ENCODE peak calls at places on chromosomes 12 and 14, in seven cellular contexts. One of them, this sample, is unnamed.

GRCh38 chr14:34699873-34700621 is 14.3 kb downstream of the CFL2 start:
- DNase-seq in neural progenitor cell: no peak
- DNase-seq in heart right ventricle: no peak
- DNase-seq in fibroblast of lung: peak; percentile 92
- DNase-seq in psoas muscle: no peak
- DNase-seq in left ventricle myocardium inferior: no peak
- DNase-seq in heart left ventricle: no peak
- DNase-seq in this sample: no peak

GRCh38 chr12:95070378-95070777 is 3.0 kb downstream of the NR2C1 start:
- DNase-seq in heart right ventricle: no peak
- DNase-seq in left ventricle myocardium inferior: no peak
- DNase-seq in neural progenitor cell: no peak
- DNase-seq in heart left ventricle: no peak
- DNase-seq in fibroblast of lung: no peak
- DNase-seq in psoas muscle: no peak
- DNase-seq in this sample: no peak

GRCh38 chr14:58765375-58765774 is 127.6 kb downstream of the DACT1 start:
- DNase-seq in heart right ventricle: peak; percentile 74
- DNase-seq in neural progenitor cell: no peak
- DNase-seq in fibroblast of lung: no peak
- DNase-seq in left ventricle myocardium inferior: peak; percentile 38
- DNase-seq in heart left ventricle: peak; percentile 68
- DNase-seq in psoas muscle: no peak
- DNase-seq in this sample: no peak

GRCh38 chr12:57756406-57757341 is 1.8 kb downstream of the MARCHF9 start:
- DNase-seq in fibroblast of lung: no peak
- DNase-seq in heart right ventricle: no peak
- DNase-seq in left ventricle myocardium inferior: peak; percentile 37
- DNase-seq in heart left ventricle: no peak
- DNase-seq in neural progenitor cell: peak; percentile 86
- DNase-seq in psoas muscle: peak; percentile 65
- DNase-seq in this sample: no peak

GRCh38 chr12:9742665-9743064 is 9.8 kb upstream of the CLECL1 start:
- DNase-seq in neural progenitor cell: no peak
- DNase-seq in fibroblast of lung: no peak
- DNase-seq in psoas muscle: no peak
- DNase-seq in left ventricle myocardium inferior: no peak
- DNase-seq in heart right ventricle: no peak
- DNase-seq in heart left ventricle: no peak
- DNase-seq in this sample: no peak

GRCh38 chr14:55556929-55557623 is 22.9 kb upstream of the KTN1 start:
- DNase-seq in left ventricle myocardium inferior: peak; percentile 84
- DNase-seq in fibroblast of lung: peak; percentile 96
- DNase-seq in psoas muscle: peak; percentile 93
- DNase-seq in neural progenitor cell: peak; percentile 31
- DNase-seq in heart right ventricle: peak; percentile 83
- DNase-seq in heart left ventricle: peak; percentile 89
- DNase-seq in this sample: peak; percentile 72

GRCh38 chr14:73238262-73238852 is 1.1 kb downstream of the PAPLN start:
- DNase-seq in left ventricle myocardium inferior: no peak
- DNase-seq in psoas muscle: no peak
- DNase-seq in heart left ventricle: no peak
- DNase-seq in fibroblast of lung: peak; percentile 88
- DNase-seq in neural progenitor cell: peak; percentile 31
- DNase-seq in heart right ventricle: no peak
- DNase-seq in this sample: no peak

GRCh38 chr12:4047441-4047840 is 174.2 kb upstream of the PARP11 start:
- DNase-seq in neural progenitor cell: no peak
- DNase-seq in heart left ventricle: no peak
- DNase-seq in fibroblast of lung: no peak
- DNase-seq in heart right ventricle: no peak
- DNase-seq in left ventricle myocardium inferior: no peak
- DNase-seq in psoas muscle: no peak
- DNase-seq in this sample: no peak

GRCh38 chr12:19462441-19462840 is 23.1 kb downstream of the AEBP2 start:
- DNase-seq in heart right ventricle: no peak
- DNase-seq in fibroblast of lung: no peak
- DNase-seq in left ventricle myocardium inferior: no peak
- DNase-seq in neural progenitor cell: no peak
- DNase-seq in psoas muscle: no peak
- DNase-seq in heart left ventricle: no peak
- DNase-seq in this sample: no peak

GRCh38 chr12:23757541-23757962 is 191.9 kb downstream of the SOX5 start:
- DNase-seq in neural progenitor cell: peak; percentile 90
- DNase-seq in heart right ventricle: no peak
- DNase-seq in heart left ventricle: no peak
- DNase-seq in psoas muscle: no peak
- DNase-seq in left ventricle myocardium inferior: no peak
- DNase-seq in fibroblast of lung: peak; percentile 7
- DNase-seq in this sample: no peak

GRCh38 chr12:64181504-64182291 is 40.4 kb downstream of the KICS2 start:
- DNase-seq in left ventricle myocardium inferior: peak; percentile 29
- DNase-seq in psoas muscle: no peak
- DNase-seq in heart right ventricle: peak; percentile 58
- DNase-seq in neural progenitor cell: peak; percentile 49
- DNase-seq in fibroblast of lung: peak; percentile 99
- DNase-seq in heart left ventricle: peak; percentile 45
- DNase-seq in this sample: peak; percentile 64

GRCh38 chr12:94080684-94081009 is 67.7 kb upstream of the PLXNC1 start:
- DNase-seq in heart left ventricle: no peak
- DNase-seq in fibroblast of lung: no peak
- DNase-seq in left ventricle myocardium inferior: no peak
- DNase-seq in psoas muscle: no peak
- DNase-seq in heart right ventricle: no peak
- DNase-seq in neural progenitor cell: no peak
- DNase-seq in this sample: no peak

GRCh38 chr14:26381405-26381804 is 216.4 kb downstream of the NOVA1 start:
- DNase-seq in neural progenitor cell: no peak
- DNase-seq in heart right ventricle: no peak
- DNase-seq in fibroblast of lung: no peak
- DNase-seq in psoas muscle: no peak
- DNase-seq in heart left ventricle: no peak
- DNase-seq in left ventricle myocardium inferior: no peak
- DNase-seq in this sample: no peak

GRCh38 chr12:111558107-111558376 is 41.1 kb downstream of the ATXN2 start:
- DNase-seq in heart left ventricle: no peak
- DNase-seq in psoas muscle: no peak
- DNase-seq in neural progenitor cell: no peak
- DNase-seq in left ventricle myocardium inferior: no peak
- DNase-seq in heart right ventricle: no peak
- DNase-seq in fibroblast of lung: peak; percentile 53
- DNase-seq in this sample: no peak

GRCh38 chr14:34713681-34714319 is 593 bp downstream of the CFL2 start:
- DNase-seq in heart right ventricle: peak; percentile 49
- DNase-seq in left ventricle myocardium inferior: peak; percentile 22
- DNase-seq in psoas muscle: peak; percentile 71
- DNase-seq in neural progenitor cell: peak; percentile 26
- DNase-seq in fibroblast of lung: peak; percentile 87
- DNase-seq in heart left ventricle: no peak
- DNase-seq in this sample: peak; percentile 32

GRCh38 chr12:100578923-100579322 is 5.4 kb downstream of the GAS2L3 start:
- DNase-seq in left ventricle myocardium inferior: no peak
- DNase-seq in fibroblast of lung: no peak
- DNase-seq in neural progenitor cell: no peak
- DNase-seq in psoas muscle: no peak
- DNase-seq in heart right ventricle: no peak
- DNase-seq in heart left ventricle: no peak
- DNase-seq in this sample: no peak

GRCh38 chr12:75341873-75342272 is 7.4 kb downstream of the GLIPR1L1 start:
- DNase-seq in heart left ventricle: no peak
- DNase-seq in neural progenitor cell: no peak
- DNase-seq in heart right ventricle: no peak
- DNase-seq in fibroblast of lung: peak; percentile 41
- DNase-seq in left ventricle myocardium inferior: no peak
- DNase-seq in psoas muscle: peak; percentile 33
- DNase-seq in this sample: no peak

GRCh38 chr12:25491396-25491948 is 61.6 kb downstream of the LMNTD1 start:
- DNase-seq in fibroblast of lung: no peak
- DNase-seq in neural progenitor cell: peak; percentile 85
- DNase-seq in heart left ventricle: no peak
- DNase-seq in heart right ventricle: no peak
- DNase-seq in psoas muscle: no peak
- DNase-seq in left ventricle myocardium inferior: no peak
- DNase-seq in this sample: no peak

GRCh38 chr12:25497021-25497420 is 56.1 kb downstream of the LMNTD1 start:
- DNase-seq in heart right ventricle: peak; percentile 4
- DNase-seq in fibroblast of lung: peak; percentile 60
- DNase-seq in left ventricle myocardium inferior: no peak
- DNase-seq in heart left ventricle: no peak
- DNase-seq in psoas muscle: no peak
- DNase-seq in neural progenitor cell: no peak
- DNase-seq in this sample: peak; percentile 46

GRCh38 chr12:25496098-25496587 is 56.9 kb downstream of the LMNTD1 start:
- DNase-seq in fibroblast of lung: peak; percentile 68
- DNase-seq in heart right ventricle: no peak
- DNase-seq in left ventricle myocardium inferior: no peak
- DNase-seq in psoas muscle: no peak
- DNase-seq in neural progenitor cell: no peak
- DNase-seq in heart left ventricle: no peak
- DNase-seq in this sample: no peak

GRCh38 chr12:25493682-25494081 is 59.4 kb downstream of the LMNTD1 start:
- DNase-seq in heart right ventricle: no peak
- DNase-seq in neural progenitor cell: no peak
- DNase-seq in fibroblast of lung: no peak
- DNase-seq in left ventricle myocardium inferior: no peak
- DNase-seq in psoas muscle: no peak
- DNase-seq in heart left ventricle: no peak
- DNase-seq in this sample: no peak

GRCh38 chr12:25495336-25496097 is 57.6 kb downstream of the LMNTD1 start:
- DNase-seq in heart right ventricle: no peak
- DNase-seq in heart left ventricle: no peak
- DNase-seq in neural progenitor cell: no peak
- DNase-seq in psoas muscle: no peak
- DNase-seq in left ventricle myocardium inferior: no peak
- DNase-seq in fibroblast of lung: peak; percentile 94
- DNase-seq in this sample: no peak
- H3K9me3 ChIP-seq in heart right ventricle: no peaks in the 10 kb centered on the region
- H3K9me3 ChIP-seq in heart left ventricle: peaks cover 18% of the 10 kb centered on the region
- H3K9me3 ChIP-seq in neural progenitor cell: peaks cover 5% of the 10 kb centered on the region
- H3K9me3 ChIP-seq in psoas muscle: peaks cover 6% of the 10 kb centered on the region
- H3K9me3 ChIP-seq in left ventricle myocardium inferior: peaks cover 12% of the 10 kb centered on the region
- H3K9me3 ChIP-seq in fibroblast of lung: no peaks in the 10 kb centered on the region
- H3K9me3 ChIP-seq in this sample: no peaks in the 10 kb centered on the region

DNA sequence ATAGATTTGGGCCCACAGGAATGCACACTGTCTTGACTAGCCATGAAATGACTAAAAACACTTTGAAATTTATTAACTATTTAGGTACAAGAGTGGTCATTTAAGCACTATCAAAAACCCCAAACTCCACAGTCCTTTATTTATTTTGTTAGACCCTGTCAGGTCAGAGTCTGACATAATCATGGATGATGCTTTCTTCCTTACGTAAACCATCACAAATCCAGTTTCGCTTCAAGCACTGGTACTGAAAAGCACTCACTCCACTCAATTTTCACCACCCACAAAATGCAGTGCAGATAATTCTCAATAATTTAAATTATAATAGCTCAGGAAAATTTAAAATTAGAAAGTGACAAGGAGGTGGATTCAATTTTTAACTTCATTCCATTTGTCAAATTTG is 25.8 kb downstream of the PPP2R5E start:
- DNase-seq in fibroblast of lung: no peak
- DNase-seq in psoas muscle: no peak
- DNase-seq in heart right ventricle: no peak
- DNase-seq in left ventricle myocardium inferior: no peak
- DNase-seq in heart left ventricle: no peak
- DNase-seq in neural progenitor cell: no peak
- DNase-seq in this sample: no peak
- H3K4me1 ChIP-seq in fibroblast of lung: peaks cover 3% of the 10 kb centered on the region
- H3K4me1 ChIP-seq in psoas muscle: peaks cover 22% of the 10 kb centered on the region
- H3K4me1 ChIP-seq in heart right ventricle: peaks cover 33% of the 10 kb centered on the region
- H3K4me1 ChIP-seq in left ventricle myocardium inferior: peaks cover 29% of the 10 kb centered on the region
- H3K4me1 ChIP-seq in heart left ventricle: peaks cover 17% of the 10 kb centered on the region
- H3K4me1 ChIP-seq in neural progenitor cell: peaks cover 3% of the 10 kb centered on the region
- H3K4me1 ChIP-seq in this sample: peaks cover 18% of the 10 kb centered on the region

DNA sequence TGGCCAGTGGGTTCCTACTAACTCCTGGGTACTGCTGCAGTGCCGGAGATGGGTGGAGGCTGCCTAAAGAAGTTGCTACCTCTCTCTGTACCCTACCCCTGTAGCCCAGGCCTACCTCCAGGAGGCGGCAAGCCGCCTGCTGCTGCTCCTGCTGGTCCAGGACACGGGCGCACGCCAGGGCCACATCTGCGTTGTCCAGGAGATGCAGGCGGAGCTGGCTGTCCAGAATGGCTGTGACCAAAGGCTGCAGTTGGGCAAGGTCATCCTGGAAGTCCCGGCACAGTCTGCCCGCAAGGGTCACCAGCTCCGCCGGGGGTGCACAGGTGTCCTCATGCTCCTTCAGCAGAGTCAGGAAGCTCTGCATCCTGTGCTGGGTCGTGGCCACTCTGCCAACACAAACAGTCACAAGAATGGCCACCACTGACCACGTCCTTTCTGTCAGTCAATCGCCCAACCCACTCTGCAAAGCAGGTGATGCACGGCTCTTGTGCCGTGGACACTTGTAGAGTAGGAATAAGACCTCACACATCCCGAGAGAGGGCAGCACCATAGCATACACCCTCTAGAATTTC is 1.6 kb downstream of the ANHX start:
- DNase-seq in fibroblast of lung: no peak
- DNase-seq in psoas muscle: no peak
- DNase-seq in heart right ventricle: no peak
- DNase-seq in left ventricle myocardium inferior: no peak
- DNase-seq in heart left ventricle: no peak
- DNase-seq in neural progenitor cell: no peak
- DNase-seq in this sample: no peak
- H3K9me3 ChIP-seq in fibroblast of lung: no peaks in the 10 kb centered on the region
- H3K9me3 ChIP-seq in psoas muscle: no peaks in the 10 kb centered on the region
- H3K9me3 ChIP-seq in heart right ventricle: no peaks in the 10 kb centered on the region
- H3K9me3 ChIP-seq in left ventricle myocardium inferior: peaks cover 24% of the 10 kb centered on the region
- H3K9me3 ChIP-seq in heart left ventricle: peaks cover 8% of the 10 kb centered on the region
- H3K9me3 ChIP-seq in neural progenitor cell: peaks cover 4% of the 10 kb centered on the region
- H3K9me3 ChIP-seq in this sample: no peaks in the 10 kb centered on the region

GRCh38 chr14:22982477-22983245 is at the start of gene AJUBA:
- DNase-seq in fibroblast of lung: peak; percentile 97
- DNase-seq in heart right ventricle: peak; percentile 95
- DNase-seq in psoas muscle: peak; percentile 90
- DNase-seq in neural progenitor cell: peak; percentile 94
- DNase-seq in heart left ventricle: peak; percentile 94
- DNase-seq in left ventricle myocardium inferior: peak; percentile 93
- DNase-seq in this sample: peak; percentile 91

GRCh38 chr14:22982013-22982476 is 306 bp downstream of the AJUBA start:
- DNase-seq in heart right ventricle: no peak
- DNase-seq in left ventricle myocardium inferior: no peak
- DNase-seq in heart left ventricle: no peak
- DNase-seq in fibroblast of lung: no peak
- DNase-seq in neural progenitor cell: no peak
- DNase-seq in psoas muscle: no peak
- DNase-seq in this sample: no peak

GRCh38 chr14:22980672-22981089 is 1.7 kb downstream of the AJUBA start:
- DNase-seq in heart right ventricle: peak; percentile 31
- DNase-seq in heart left ventricle: peak; percentile 26
- DNase-seq in fibroblast of lung: peak; percentile 47
- DNase-seq in left ventricle myocardium inferior: peak; percentile 29
- DNase-seq in neural progenitor cell: peak; percentile 87
- DNase-seq in psoas muscle: no peak
- DNase-seq in this sample: peak; percentile 30

GRCh38 chr14:22979748-22980392 is 2.5 kb downstream of the AJUBA start:
- DNase-seq in fibroblast of lung: no peak
- DNase-seq in heart left ventricle: no peak
- DNase-seq in psoas muscle: no peak
- DNase-seq in heart right ventricle: no peak
- DNase-seq in neural progenitor cell: no peak
- DNase-seq in left ventricle myocardium inferior: no peak
- DNase-seq in this sample: no peak

GRCh38 chr14:22981090-22982012 is 1.0 kb downstream of the AJUBA start:
- DNase-seq in left ventricle myocardium inferior: no peak
- DNase-seq in neural progenitor cell: peak; percentile 57
- DNase-seq in heart left ventricle: peak; percentile 33
- DNase-seq in psoas muscle: no peak
- DNase-seq in fibroblast of lung: peak; percentile 39
- DNase-seq in heart right ventricle: no peak
- DNase-seq in this sample: no peak
- H3K4me1 ChIP-seq in left ventricle myocardium inferior: peaks cover 72% of the 10 kb centered on the region
- H3K4me1 ChIP-seq in neural progenitor cell: peaks cover 35% of the 10 kb centered on the region
- H3K4me1 ChIP-seq in heart left ventricle: peaks cover 59% of the 10 kb centered on the region
- H3K4me1 ChIP-seq in psoas muscle: peaks cover 14% of the 10 kb centered on the region
- H3K4me1 ChIP-seq in fibroblast of lung: peaks cover 27% of the 10 kb centered on the region
- H3K4me1 ChIP-seq in heart right ventricle: peaks cover 71% of the 10 kb centered on the region
- H3K4me1 ChIP-seq in this sample: peaks cover 13% of the 10 kb centered on the region